ENCODE peak calls at places on chromosome 13, in four cellular contexts. F, W, I and C are unnamed samples.
A peak's percentile ranks its signal among the peaks of the same experiment; 100 is the strongest.

GRCh38 chr13:60765700-60766411 is 368.8 kb downstream of the TDRD3 start:
- DNase-seq in W (peak; percentile 55), F (no peak), I (no peak), C (peak; percentile 60)

GRCh38 chr13:31765441-31765840 is 26.1 kb downstream of the RXFP2 start:
- DNase-seq in I (no peak), W (peak; percentile 84), F (no peak), C (peak; percentile 65)

GRCh38 chr13:44300895-44301638 is 72.6 kb upstream of the SERP2 start:
- DNase-seq in F (peak; percentile 62), W (peak; percentile 77), I (no peak), C (peak; percentile 88)

GRCh38 chr13:48505597-48506091 is 27.2 kb downstream of the RCBTB2 start:
- DNase-seq in I (no peak), F (peak; percentile 56), W (no peak), C (no peak)

GRCh38 chr13:99605417-99606321 is 104.4 kb downstream of the TM9SF2 start:
- DNase-seq in I (peak; percentile 27), F (peak; percentile 41), W (no peak), C (no peak)

GRCh38 chr13:35836476-35836875 is 294.7 kb downstream of the DCLK1 start:
- DNase-seq in I (no peak), F (no peak), W (no peak), C (no peak)

GRCh38 chr13:61414686-61415664 is 674 bp downstream of the PCDH20 start:
- DNase-seq in I (peak; percentile 43), F (no peak), W (no peak), C (peak; percentile 18)

GRCh38 chr13:91302070-91302469 is 45.4 kb upstream of the MIR17HG start:
- DNase-seq in F (no peak), I (no peak), W (no peak), C (no peak)

GRCh38 chr13:34808649-34809048 is 133.4 kb upstream of the NBEA start:
- DNase-seq in F (no peak), W (no peak), I (no peak), C (no peak)

GRCh38 chr13:114082849-114083645 is 49.4 kb downstream of the RASA3 start:
- DNase-seq in W (no peak), F (no peak), I (no peak), C (no peak)

GRCh38 chr13:51784097-51784496 is 19.9 kb downstream of the DHRS12 start:
- DNase-seq in W (no peak), F (no peak), I (no peak), C (no peak)

GRCh38 chr13:111239754-111240670 is 80.4 kb upstream of the TEX29 start:
- DNase-seq in F (no peak), I (no peak), W (no peak), C (no peak)

GRCh38 chr13:98622926-98623325 is 46.0 kb upstream of the STK24 start:
- DNase-seq in F (no peak), W (no peak), I (no peak), C (no peak)

GRCh38 chr13:44243198-44243852 is 130.3 kb upstream of the SERP2 start:
- DNase-seq in I (peak; percentile 9), W (peak; percentile 57), F (peak; percentile 89), C (peak; percentile 86)

GRCh38 chr13:99275093-99275469 is 16.9 kb upstream of the GPR18 start:
- DNase-seq in W (peak; percentile 54), I (no peak), F (no peak), C (peak; percentile 44)

GRCh38 chr13:94987869-94988268 is 275.5 kb upstream of the SOX21 start:
- DNase-seq in I (no peak), F (no peak), W (peak; percentile 14), C (no peak)

GRCh38 chr13:94988654-94989053 is 276.3 kb upstream of the SOX21 start:
- DNase-seq in W (no peak), F (no peak), I (no peak), C (peak; percentile 23)

GRCh38 chr13:94987081-94987480 is 274.7 kb upstream of the SOX21 start:
- DNase-seq in W (peak; percentile 55), F (no peak), I (no peak), C (peak; percentile 63)

GRCh38 chr13:94984974-94985373 is 272.6 kb upstream of the SOX21 start:
- DNase-seq in I (no peak), W (no peak), F (no peak), C (no peak)
- TF ChIP-seq CTCF in I (no peak), W (no peak), F (no peak), C (no peak)

DNA sequence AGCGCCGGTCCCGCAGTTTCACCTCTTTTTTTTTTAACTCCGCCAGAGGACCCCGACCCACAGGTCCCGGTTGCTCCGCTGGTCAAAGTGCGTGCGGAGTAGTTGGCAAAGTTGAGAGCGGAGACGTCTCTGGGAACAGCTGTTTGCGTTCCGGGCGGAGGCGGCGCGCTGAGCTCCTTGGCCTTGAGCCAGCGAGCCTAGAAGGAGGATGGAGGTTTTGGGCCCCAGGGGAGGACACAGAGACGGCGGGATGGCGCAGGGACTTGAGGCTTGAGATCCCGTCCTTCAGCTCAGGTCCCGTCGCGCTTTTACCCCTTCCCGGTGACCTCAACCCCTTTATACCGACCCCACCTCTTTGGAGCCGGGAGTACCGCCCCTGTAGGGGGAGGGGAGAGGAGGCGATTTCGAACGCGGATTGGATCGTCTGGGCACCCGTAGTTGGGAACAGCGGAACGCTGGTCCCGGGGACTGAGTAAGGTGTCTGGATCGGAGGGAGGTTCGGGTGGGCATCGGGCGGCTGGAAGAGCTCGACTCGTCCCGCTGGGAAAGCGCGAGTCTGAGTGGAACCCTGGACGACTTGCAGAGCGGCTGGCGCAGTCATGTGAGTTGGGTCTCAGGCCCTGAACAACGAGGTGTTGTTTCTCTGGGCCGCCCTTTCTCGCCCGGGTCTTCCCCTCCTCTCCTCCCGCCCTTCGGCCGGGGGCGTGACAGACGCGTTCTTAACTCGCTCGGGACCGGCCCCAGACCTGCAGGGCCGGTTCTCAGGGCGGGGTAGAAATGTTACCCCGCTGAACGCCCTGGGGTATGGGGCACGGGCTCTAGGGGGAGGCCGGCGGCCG is at the start of gene WBP4:
- DNase-seq in F (peak; percentile 95), W (peak; percentile 97), I (peak; percentile 94), C (peak; percentile 97)
- TF ChIP-seq CTCF in F (no peak), W (peak; percentile 28), I (no peak), C (peak; percentile 16)

GRCh38 chr13:30338331-30338851 is 31.0 kb upstream of the KATNAL1 start:
- DNase-seq in W (peak; percentile 41), I (no peak), F (peak; percentile 72), C (no peak)
- TF ChIP-seq CTCF in W (no peak), I (no peak), F (no peak), C (no peak)

DNA sequence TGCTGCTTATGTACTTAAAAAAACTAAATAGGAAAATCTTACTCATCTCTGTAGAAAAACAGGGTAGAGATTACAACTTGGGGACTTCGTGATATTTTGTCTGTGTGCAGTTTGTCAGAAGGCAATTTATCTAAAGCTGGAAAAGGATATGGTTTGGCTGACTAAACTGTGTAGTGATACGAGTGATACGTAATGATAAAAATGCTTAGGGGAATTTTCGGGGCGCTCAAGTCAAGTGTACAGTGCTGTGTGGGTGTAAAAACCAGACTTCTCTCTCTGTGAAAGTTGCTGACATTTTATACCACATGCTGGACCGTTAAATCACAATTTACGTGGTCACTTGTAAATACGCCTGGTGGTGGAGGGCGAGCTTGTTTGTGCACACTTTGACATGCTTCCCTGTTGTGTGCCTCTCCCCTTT is 221.7 kb downstream of the KCNRG start:
- DNase-seq in F (no peak), I (no peak), W (peak; percentile 57), C (peak; percentile 22)
- TF ChIP-seq CTCF in F (no peak), I (no peak), W (no peak), C (no peak)